ENCODE peak calls at places on chromosomes 2 and 18, in ten cellular contexts. A is hepatocyte; T is fibroblast of lung; Y is CD4-positive, alpha-beta T cell; L is transverse colon; R is heart left ventricle; J is adrenal gland; Z is body of pancreas; B is cardiac muscle cell; W is pancreas. G is an unnamed sample. For H3K9me3, the result is how much of the 10 kb centered on the place peaks cover.

GRCh38 chr2:74690571-74690970 is 36.5 kb downstream of the SEMA4F start:
- DNase-seq in A (peak), J (peak), R (no peak), L (no peak), Z (peak), Y (no peak), T (peak), W (no peak), B (peak), G (no peak)

GRCh38 chr2:32495139-32495538 is 132.7 kb upstream of the TTC27 start:
- DNase-seq in A (no peak), B (no peak), R (no peak), Y (no peak), J (no peak), L (no peak), W (no peak), T (no peak), Z (no peak), G (no peak)

GRCh38 chr2:73268831-73269685 is 15.2 kb downstream of the FBXO41 start:
- DNase-seq in A (peak), Y (peak), R (no peak), Z (peak), T (peak), B (peak), L (peak), W (peak), J (no peak), G (no peak)

GRCh38 chr2:240797500-240797895 is 22.5 kb downstream of the KIF1A start:
- DNase-seq in B (no peak), J (no peak), L (no peak), W (no peak), A (no peak), T (no peak), Z (no peak), Y (no peak), R (no peak), G (no peak)

GRCh38 chr18:47174545-47175116 is 1.5 kb downstream of the IER3IP1 start:
- DNase-seq in L (no peak), Z (peak), Y (no peak), B (no peak), J (no peak), A (peak), W (no peak), R (no peak), T (no peak), G (no peak)

GRCh38 chr2:181457741-181458425 is 697 bp downstream of the ITGA4 start:
- DNase-seq in J (peak), Y (peak), Z (peak), R (peak), B (peak), L (peak), A (peak), T (peak), W (peak), G (peak)

GRCh38 chr2:131419447-131419846 is 55.5 kb upstream of the RAB6D start:
- DNase-seq in R (no peak), B (peak), L (no peak), Y (no peak), W (no peak), J (no peak), A (no peak), T (no peak), Z (no peak), G (no peak)

GRCh38 chr2:49973917-49974368 is 819.6 kb upstream of the FSHR start:
- DNase-seq in T (peak), J (peak), B (peak), L (peak), Z (peak), W (peak), R (peak), Y (peak), A (peak), G (peak)

GRCh38 chr2:168443818-168444217 is 12.3 kb upstream of the CERS6 start:
- DNase-seq in Y (no peak), J (no peak), R (no peak), L (no peak), T (no peak), W (no peak), B (no peak), A (no peak), Z (no peak), G (no peak)

GRCh38 chr2:27588308-27588707 is 5.5 kb downstream of the ZNF512 start:
- DNase-seq in R (no peak), Z (no peak), Y (no peak), J (no peak), W (no peak), L (no peak), B (no peak), T (no peak), A (no peak), G (no peak)

GRCh38 chr2:126902152-126902835 is 3.6 kb downstream of the TEX51 start:
- DNase-seq in W (no peak), J (no peak), L (no peak), Y (no peak), R (no peak), Z (no peak), T (no peak), A (no peak), B (no peak), G (no peak)

GRCh38 chr2:218860950-218861381 is 1.4 kb downstream of the WNT6 start:
- DNase-seq in R (peak), B (peak), T (peak), Z (no peak), A (peak), Y (no peak), J (peak), W (no peak), L (peak), G (peak)

GRCh38 chr2:177872286-177872685 is 200.3 kb downstream of the PDE11A start:
- DNase-seq in W (no peak), A (no peak), Z (no peak), Y (no peak), J (no peak), R (no peak), T (no peak), L (no peak), B (no peak), G (no peak)

GRCh38 chr2:215431778-215432758 is 3.8 kb downstream of the FN1 start:
- DNase-seq in R (no peak), T (peak), W (no peak), Y (no peak), J (no peak), Z (no peak), B (peak), L (no peak), A (no peak), G (no peak)

GRCh38 chr2:138078153-138078552 is 113.9 kb downstream of the HNMT start:
- DNase-seq in T (no peak), Y (no peak), L (no peak), B (no peak), Z (peak), A (no peak), J (no peak), W (no peak), R (no peak), G (peak)

GRCh38 chr2:148670773-148671172 is 26.2 kb downstream of the EPC2 start:
- DNase-seq in Y (no peak), T (no peak), R (no peak), J (no peak), B (no peak), W (no peak), A (no peak), Z (no peak), L (no peak), G (peak)

GRCh38 chr2:32918774-32919173 is 28.0 kb upstream of the LTBP1 start:
- DNase-seq in Y (no peak), A (no peak), L (no peak), J (no peak), R (no peak), W (no peak), B (no peak), Z (no peak), T (no peak), G (no peak)

GRCh38 chr18:62918361-62918760 is 203.0 kb downstream of the PHLPP1 start:
- DNase-seq in R (no peak), L (no peak), T (no peak), B (no peak), W (no peak), J (no peak), A (no peak), Z (no peak), Y (no peak), G (no peak)

GRCh38 chr2:105857076-105857740 is 112.5 kb downstream of the NCK2 start:
- DNase-seq in J (no peak), B (no peak), T (no peak), Y (no peak), R (no peak), Z (no peak), A (no peak), W (no peak), L (no peak), G (no peak)

GRCh38 chr2:133123912-133124311 is 444.4 kb downstream of the NCKAP5 start:
- DNase-seq in R (no peak), Z (peak), Y (no peak), T (no peak), L (no peak), B (no peak), J (no peak), W (peak), A (no peak), G (no peak)

GRCh38 chr18:46736136-46736535 is 20.7 kb downstream of the ST8SIA5 start:
- DNase-seq in R (no peak), A (no peak), J (no peak), B (no peak), L (no peak), W (no peak), T (no peak), Y (no peak), Z (no peak), G (no peak)

GRCh38 chr2:43854671-43855070 is 15.9 kb downstream of the ABCG8 start:
- DNase-seq in L (no peak), R (no peak), B (no peak), T (no peak), J (no peak), Z (no peak), Y (no peak), W (no peak), A (no peak), G (no peak)

GRCh38 chr2:134420920-134421319 is 167.0 kb downstream of the MGAT5 start:
- DNase-seq in J (no peak), R (no peak), A (no peak), Z (no peak), Y (no peak), T (no peak), B (no peak), L (no peak), W (no peak), G (no peak)

GRCh38 chr2:55152475-55153422 is 79.3 kb downstream of the CLHC1 start:
- DNase-seq in T (no peak), Y (no peak), W (no peak), R (no peak), L (no peak), B (peak), J (no peak), Z (no peak), A (no peak), G (no peak)

GRCh38 chr2:195533771-195534642 is 123.0 kb upstream of the SLC39A10 start:
- DNase-seq in R (peak), A (peak), J (peak), L (peak), W (no peak), B (peak), T (peak), Y (no peak), Z (no peak), G (peak)

GRCh38 chr2:227503433-227504406 is 31.8 kb downstream of the AGFG1 start:
- DNase-seq in A (peak), B (peak), T (peak), J (peak), Y (no peak), R (peak), W (peak), L (peak), Z (peak), G (peak)

GRCh38 chr2:105390454-105390853 is 8.4 kb downstream of the FHL2 start:
- DNase-seq in L (peak), Y (no peak), A (no peak), T (no peak), Z (no peak), B (no peak), J (no peak), W (no peak), R (no peak), G (no peak)

GRCh38 chr2:54634564-54635511 is 88.6 kb upstream of the EML6 start:
- DNase-seq in Z (peak), L (peak), B (peak), A (no peak), R (peak), Y (no peak), T (peak), W (no peak), J (peak), G (no peak)

GRCh38 chr2:85504434-85505261 is 34.3 kb upstream of the MAT2A start:
- DNase-seq in T (peak), W (no peak), J (peak), Y (no peak), R (peak), L (no peak), B (peak), Z (peak), A (no peak), G (peak)

GRCh38 chr18:56189615-56190014 is 448.8 kb downstream of the TXNL1 start:
- DNase-seq in Z (no peak), L (no peak), Y (no peak), T (no peak), A (no peak), R (no peak), B (no peak), W (no peak), J (no peak), G (no peak)

GRCh38 chr18:56186319-56186718 is 452.1 kb downstream of the TXNL1 start:
- DNase-seq in A (no peak), B (no peak), Y (no peak), Z (no peak), R (no peak), W (no peak), L (no peak), T (no peak), J (no peak), G (no peak)

GRCh38 chr18:56188521-56188920 is 449.9 kb downstream of the TXNL1 start:
- DNase-seq in A (no peak), T (no peak), Y (no peak), R (no peak), Z (no peak), L (no peak), J (peak), B (no peak), W (no peak), G (no peak)

GRCh38 chr18:56185126-56185525 is 453.3 kb downstream of the TXNL1 start:
- DNase-seq in T (no peak), Z (no peak), W (no peak), A (no peak), R (no peak), J (no peak), B (no peak), Y (no peak), L (no peak), G (no peak)
- H3K9me3 ChIP-seq in T (under half), Z (under half), W (under half), A (under half), R (under half), J (under half), B (under half), Y (under half), L (under half), G (under half)

GRCh38 chr2:125559186-125559585 is 1096.8 kb upstream of the GYPC start:
- DNase-seq in A (no peak), Z (no peak), L (no peak), Y (no peak), W (no peak), T (no peak), B (no peak), J (no peak), R (no peak), G (no peak)
- H3K9me3 ChIP-seq in A (under half), Z (under half), L (under half), Y (under half), W (under half), T (under half), B (under half), J (under half), R (under half), G (under half)

GRCh38 chr2:157501026-157501425 is 57.1 kb upstream of the CYTIP start:
- DNase-seq in Z (no peak), R (no peak), J (no peak), L (no peak), W (no peak), A (no peak), B (no peak), Y (no peak), T (no peak), G (no peak)

GRCh38 chr2:157498501-157498900 is 54.6 kb upstream of the CYTIP start:
- DNase-seq in W (no peak), Y (no peak), B (no peak), J (no peak), T (no peak), R (no peak), Z (no peak), L (no peak), A (no peak), G (no peak)

GRCh38 chr2:157500334-157500733 is 56.4 kb upstream of the CYTIP start:
- DNase-seq in A (no peak), J (no peak), R (no peak), Y (no peak), L (no peak), W (no peak), Z (no peak), T (no peak), B (no peak), G (no peak)

GRCh38 chr2:157492189-157492773 is 48.4 kb upstream of the CYTIP start:
- DNase-seq in A (peak), T (peak), B (peak), R (peak), Y (peak), L (peak), Z (peak), W (peak), J (peak), G (peak)

DNA sequence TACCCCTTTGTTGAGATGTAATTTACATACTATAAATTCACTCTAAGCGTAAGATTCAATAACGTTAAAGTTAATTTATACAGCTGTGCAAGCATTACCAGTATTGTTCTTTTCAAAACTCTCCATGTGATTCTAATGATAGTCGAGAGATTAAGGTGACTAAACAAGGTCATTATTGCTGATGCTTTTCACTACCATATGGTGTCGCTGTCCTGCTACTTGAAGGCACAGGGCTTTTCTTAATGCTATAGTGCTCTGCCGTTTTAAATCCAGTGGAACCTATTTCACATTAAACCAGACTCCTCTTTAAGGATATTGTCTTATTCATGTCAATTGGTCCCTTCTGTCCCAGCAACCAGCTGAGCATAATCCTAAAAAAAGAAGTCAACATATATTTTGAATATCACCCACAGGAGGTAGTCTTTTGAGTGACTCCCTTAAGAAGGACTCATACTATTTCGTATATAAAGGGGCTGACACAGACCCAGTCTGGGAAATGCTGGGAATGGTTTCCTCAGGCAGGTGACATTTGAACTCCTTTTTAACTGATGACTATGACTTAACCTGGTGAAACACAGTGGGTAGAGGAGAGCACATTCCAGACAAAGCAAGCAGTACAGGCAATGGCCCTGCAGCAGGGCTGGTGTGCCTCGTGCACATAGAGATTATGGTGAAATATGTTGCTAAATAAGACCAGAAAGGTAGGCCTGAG is 53.9 kb upstream of the CYTIP start:
- DNase-seq in W (no peak), R (no peak), L (no peak), Y (no peak), Z (no peak), T (peak), A (peak), J (no peak), B (peak), G (no peak)
- H3K9me3 ChIP-seq in W (under half), R (under half), L (under half), Y (under half), Z (under half), T (under half), A (under half), J (under half), B (under half), G (under half)

GRCh38 chr18:8933714-8934284 is 168.7 kb upstream of the NDUFV2 start:
- DNase-seq in T (peak), A (no peak), J (no peak), L (no peak), Z (no peak), W (no peak), B (no peak), Y (no peak), R (no peak), G (peak)
- H3K9me3 ChIP-seq in T (under half), A (under half), J (under half), L (under half), Z (under half), W (under half), B (under half), Y (under half), R (under half), G (under half)

GRCh38 chr2:163455815-163456214 is 280.0 kb downstream of the FIGN start:
- DNase-seq in Z (no peak), B (no peak), W (no peak), J (no peak), L (no peak), T (no peak), R (no peak), A (peak), Y (no peak), G (no peak)
- H3K9me3 ChIP-seq in Z (under half), B (under half), W (under half), J (under half), L (under half), T (under half), R (under half), A (under half), Y (under half), G (under half)

GRCh38 chr2:152696476-152696875 is 20.8 kb downstream of the PRPF40A start:
- DNase-seq in A (no peak), R (no peak), J (no peak), T (no peak), W (no peak), L (no peak), B (no peak), Y (no peak), Z (no peak), G (no peak)

GRCh38 chr2:152706477-152707020 is 10.7 kb downstream of the PRPF40A start:
- DNase-seq in A (no peak), T (no peak), B (no peak), R (no peak), W (no peak), L (no peak), J (no peak), Y (no peak), Z (no peak), G (no peak)

GRCh38 chr2:152695763-152696162 is 21.5 kb downstream of the PRPF40A start:
- DNase-seq in Z (no peak), W (no peak), Y (no peak), A (no peak), J (no peak), B (no peak), T (no peak), R (no peak), L (no peak), G (no peak)

GRCh38 chr2:152701198-152701597 is 16.1 kb downstream of the PRPF40A start:
- DNase-seq in A (no peak), W (no peak), B (no peak), T (no peak), L (no peak), R (no peak), J (no peak), Z (no peak), Y (no peak), G (no peak)
- H3K9me3 ChIP-seq in A (under half), W (under half), B (under half), T (under half), L (under half), R (under half), J (under half), Z (under half), Y (under half), G (under half)

DNA sequence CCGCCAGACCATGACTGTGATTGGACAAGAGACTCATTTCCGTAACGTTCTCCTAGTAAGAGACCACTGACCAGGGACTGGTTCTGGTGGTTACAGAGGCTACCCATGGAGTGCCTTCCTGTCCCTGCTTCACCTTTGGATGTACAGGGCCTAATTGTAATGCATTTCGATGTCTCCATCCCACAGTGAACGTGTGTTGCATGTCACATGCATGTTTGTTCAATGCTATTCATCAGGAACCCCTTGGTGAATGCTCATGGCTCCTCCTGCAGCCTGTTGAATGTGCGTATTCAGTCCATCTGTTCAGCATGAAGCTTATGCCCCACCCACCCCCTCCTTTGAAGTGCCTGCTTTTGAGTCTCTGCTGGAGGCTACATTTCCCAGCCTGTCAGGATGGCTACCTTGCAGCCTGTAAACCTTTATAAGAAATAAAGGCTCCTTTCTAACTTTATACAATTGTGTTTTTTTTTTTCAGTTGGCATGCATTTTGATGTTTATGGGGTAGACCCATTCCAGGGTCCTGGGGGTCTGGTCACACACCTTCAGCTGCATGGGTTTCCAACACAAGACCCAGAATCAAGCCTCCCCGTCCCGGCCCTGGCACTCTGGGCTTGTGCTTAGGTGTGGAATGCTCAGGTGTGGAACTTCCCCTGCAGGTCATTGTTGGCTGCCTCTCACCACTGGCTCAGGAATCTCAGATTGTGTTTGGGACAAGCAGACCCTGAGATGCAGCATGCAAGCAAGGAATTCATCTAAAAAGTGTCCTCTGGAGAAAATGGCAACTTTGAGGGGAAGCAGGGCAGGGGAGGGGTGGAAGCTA is 238.8 kb upstream of the HDAC4 start:
- DNase-seq in W (no peak), Z (no peak), R (no peak), J (no peak), L (no peak), A (no peak), B (no peak), Y (no peak), T (no peak), G (no peak)
- H3K9me3 ChIP-seq in W (under half), Z (under half), R (under half), J (under half), L (under half), A (under half), B (under half), Y (under half), T (under half), G (under half)